ENCODE peak calls at places on chromosome 1, in seven cellular contexts. N is germinal center, Z is pancreas, S is RCC 7860, R is brain microvascular endothelial cell, J is caudate nucleus, T is PC-3. D is an unnamed sample.

GRCh38 chr1:159843459-159843858 is 16.8 kb downstream of the SLAMF8 start:
- DNase-seq in N (no peak), Z (no peak), S (peak), R (no peak), J (no peak), T (no peak), D (peak)

GRCh38 chr1:224116131-224116530 is 2.2 kb downstream of the FBXO28 start:
- DNase-seq in N (peak), Z (no peak), S (peak), R (no peak), J (no peak), T (peak), D (peak)

GRCh38 chr1:66137235-66137634 is 344.5 kb downstream of the PDE4B start:
- DNase-seq in N (no peak), Z (no peak), S (no peak), R (no peak), J (no peak), T (no peak), D (no peak)

GRCh38 chr1:20322081-20322824 is 31.6 kb downstream of the VWA5B1 start:
- DNase-seq in N (no peak), Z (no peak), S (no peak), R (peak), J (no peak), T (no peak), D (no peak)

GRCh38 chr1:81690881-81691453 is 109.8 kb upstream of the ADGRL2 start:
- DNase-seq in N (no peak), Z (no peak), S (no peak), R (no peak), J (no peak), T (no peak), D (no peak)

GRCh38 chr1:151251656-151252470 is 2.7 kb upstream of the PSMD4 start:
- DNase-seq in N (peak), Z (peak), S (peak), R (peak), J (no peak), T (peak), D (peak)

GRCh38 chr1:61636392-61636791 is 88.5 kb downstream of the TM2D1 start:
- DNase-seq in N (no peak), Z (no peak), S (no peak), R (no peak), J (no peak), T (no peak), D (no peak)

GRCh38 chr1:236495359-236496120 is 28.2 kb upstream of the LGALS8 start:
- DNase-seq in N (no peak), Z (no peak), S (no peak), R (no peak), J (no peak), T (no peak), D (no peak)